ENCODE peak calls at places on chromosomes 16 and 17, in four cellular contexts. U is SK-N-SH, H is WTC11, O is HepG2. C is an unnamed sample.

GRCh38 chr16:81692571-81692970 is 86.5 kb upstream of the PLCG2 start:
- DNase-seq in H (no peak), O (no peak), U (no peak), C (no peak)

GRCh38 chr16:57628008-57628781 is at the start of gene ADGRG1:
- DNase-seq in H (peak), U (peak), O (peak), C (peak)

GRCh38 chr16:75193730-75194444 is 13.1 kb downstream of the CTRB2 start:
- DNase-seq in H (no peak), O (no peak), U (no peak), C (no peak)

GRCh38 chr17:65444049-65444448 is 117.4 kb downstream of the AXIN2 start:
- DNase-seq in H (no peak), U (no peak), O (no peak), C (no peak)

GRCh38 chr16:86669937-86670772 is 91.8 kb downstream of the FOXL1 start:
- DNase-seq in U (no peak), H (no peak), O (no peak), C (no peak)

GRCh38 chr17:35734396-35734795 is 3.0 kb downstream of the RASL10B start:
- DNase-seq in H (no peak), O (no peak), U (no peak), C (no peak)

GRCh38 chr17:81244358-81245023 is 5.4 kb downstream of the NDUFAF8 start:
- DNase-seq in O (no peak), H (no peak), U (peak), C (no peak)

GRCh38 chr17:4833178-4833940 is at the start of gene MINK1:
- DNase-seq in U (peak), H (peak), O (peak), C (peak)

GRCh38 chr16:50309527-50310307 is 43.4 kb downstream of the ADCY7 start:
- DNase-seq in H (no peak), U (peak), O (peak), C (no peak)

GRCh38 chr17:36657763-36658490 is 56.5 kb downstream of the MRM1 start:
- DNase-seq in H (peak), O (no peak), U (peak), C (peak)

GRCh38 chr17:233473-233941 is 52.1 kb upstream of the DOC2B start:
- DNase-seq in U (no peak), O (peak), H (peak), C (no peak)

GRCh38 chr16:29854520-29855100 is 8.4 kb downstream of the CDIPT start:
- DNase-seq in H (no peak), O (no peak), U (no peak), C (no peak)

GRCh38 chr17:50661795-50662391 is 27.2 kb downstream of the ABCC3 start:
- DNase-seq in O (peak), H (no peak), U (peak), C (peak)
- TF ChIP-seq FOXJ3 in O (no peak), H (no peak), U (no peak), C (no peak)

GRCh38 chr17:62405451-62405850 is 18.2 kb upstream of the METTL2A start:
- DNase-seq in U (no peak), O (no peak), H (no peak), C (no peak)
- TF ChIP-seq FOXJ3 in U (no peak), O (no peak), H (no peak), C (no peak)

DNA sequence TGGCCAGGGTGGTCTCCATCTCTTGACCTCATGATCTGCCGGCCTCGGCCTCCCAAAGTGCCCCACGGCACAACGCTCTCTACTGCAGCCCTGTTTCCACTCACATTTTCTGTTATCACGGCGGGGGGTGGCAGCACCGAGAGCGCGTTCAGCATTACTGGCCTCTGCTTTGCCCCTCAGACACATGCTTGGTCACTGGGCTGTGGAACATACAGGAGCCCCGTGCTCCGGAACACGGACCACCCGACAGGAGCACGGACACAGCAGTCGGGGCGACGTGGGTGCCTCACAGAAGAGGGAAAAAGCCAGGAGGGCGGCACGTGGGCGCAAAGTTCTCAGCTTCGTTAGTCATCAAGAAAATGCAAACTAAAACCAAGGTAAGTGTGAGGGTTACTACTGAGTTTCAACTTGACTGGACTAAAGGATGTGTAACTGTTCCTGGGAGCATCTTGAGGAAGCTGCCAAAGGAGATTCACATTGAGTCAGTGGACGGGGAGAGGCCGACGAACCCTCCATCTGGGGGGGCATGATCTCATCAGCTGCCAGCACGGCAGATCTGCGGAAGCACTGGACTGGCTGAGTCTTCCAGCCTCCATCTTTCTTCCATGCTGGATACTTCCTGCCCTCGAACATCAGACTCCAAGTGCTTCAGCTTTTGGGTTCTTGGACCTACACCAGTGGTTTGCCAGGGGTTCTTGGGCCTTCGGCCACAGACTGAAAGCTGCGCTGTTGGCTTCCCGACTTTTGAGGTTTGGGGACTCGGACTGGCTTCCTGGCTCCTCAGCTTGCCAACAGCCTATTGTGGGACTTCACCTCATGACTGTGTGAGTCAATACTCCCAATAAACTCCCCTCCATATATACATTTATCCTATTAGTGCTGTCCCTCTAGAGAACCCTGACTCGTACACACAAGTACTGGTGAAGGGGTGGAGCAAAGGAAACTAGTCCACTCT is 106.8 kb downstream of the ZNF778 start:
- DNase-seq in H (peak), U (no peak), O (no peak), C (no peak)
- TF ChIP-seq FOXJ3 in H (no peak), U (no peak), O (no peak), C (no peak)

DNA sequence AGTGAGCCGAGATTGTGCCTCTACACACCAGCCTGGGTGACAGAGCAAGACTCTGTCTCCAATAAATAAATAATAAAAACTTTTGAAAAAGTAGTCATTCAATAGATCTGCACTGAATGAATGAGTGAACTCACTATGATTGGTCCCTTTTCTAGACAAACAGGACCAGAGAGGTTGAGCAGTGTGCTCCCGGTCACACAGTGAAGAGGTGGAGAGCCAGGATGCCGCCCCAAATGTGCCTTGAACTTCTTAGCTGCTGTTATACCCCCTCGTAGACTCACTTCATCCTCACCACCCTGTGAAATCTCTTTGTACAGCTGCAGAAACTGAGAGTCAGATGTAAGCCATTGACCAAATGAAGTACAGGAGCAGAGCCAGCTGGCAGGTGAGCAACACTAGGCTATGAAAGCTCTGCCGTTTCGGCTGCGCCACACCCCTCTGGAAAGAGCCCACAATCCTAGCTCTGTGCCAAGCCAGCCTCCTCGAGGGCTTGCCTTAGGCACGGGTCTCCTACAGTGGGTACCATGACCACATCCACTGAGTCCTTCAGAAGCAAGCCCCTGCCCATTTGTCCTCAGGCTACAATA is 7.8 kb upstream of the KIAA0513 start:
- DNase-seq in O (no peak), U (no peak), H (no peak), C (no peak)
- TF ChIP-seq FOXJ3 in O (no peak), U (no peak), H (no peak), C (no peak)

DNA sequence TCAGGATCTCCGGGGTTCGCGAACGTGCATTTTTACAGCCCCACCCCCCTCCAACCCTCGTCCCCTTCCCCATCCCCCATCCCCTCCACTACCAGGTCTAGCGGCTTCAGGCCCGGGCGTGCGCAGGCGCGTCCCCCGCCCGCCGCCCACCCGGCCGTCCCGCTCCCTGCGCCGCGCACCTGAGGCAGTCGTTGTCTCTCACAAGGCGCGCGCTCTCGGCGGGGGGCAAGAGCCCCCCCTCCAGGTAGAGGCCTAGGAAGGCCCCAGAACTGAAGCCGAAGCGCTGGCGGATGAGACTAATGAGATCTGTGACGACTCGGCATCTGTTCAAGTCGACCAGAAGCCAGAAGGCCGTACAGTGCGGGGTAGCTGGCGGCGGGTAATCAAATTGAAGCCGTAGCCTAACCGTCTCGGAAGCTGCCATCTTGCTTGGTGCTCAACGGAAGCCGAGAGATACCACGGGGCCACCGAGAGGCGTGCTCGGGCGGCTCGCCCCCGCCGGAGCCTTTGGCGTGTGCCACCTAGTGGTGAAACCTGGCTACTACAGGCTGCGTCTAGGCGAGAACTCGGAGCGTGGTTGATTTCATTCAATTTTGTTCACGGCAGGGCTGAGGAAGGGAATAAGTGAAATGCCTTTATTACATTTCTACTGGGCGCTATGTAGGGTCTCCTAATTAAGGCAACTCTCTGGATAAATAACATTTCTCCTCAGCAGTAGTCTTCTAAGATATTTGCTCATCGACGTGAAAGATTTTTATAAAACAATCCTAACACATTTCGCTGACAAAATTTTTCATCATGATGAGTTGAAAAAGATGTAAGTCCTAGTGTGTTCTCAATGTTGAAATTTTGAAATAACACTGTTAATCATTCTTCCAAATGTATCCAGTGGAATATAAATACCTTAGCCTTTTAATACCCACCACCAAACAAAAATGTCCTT is at the start of gene COIL:
- DNase-seq in U (peak), H (peak), O (peak), C (peak)
- TF ChIP-seq FOXJ3 in U (no peak), H (no peak), O (peak), C (no peak)